ENCODE peak calls at places on chromosomes 12 and 14, in six cellular contexts. One of them, this sample, is unnamed.
A peak's percentile ranks its signal among the peaks of the same experiment; 100 is the strongest.

GRCh38 chr14:55715889-55716288 is 135.9 kb downstream of the KTN1 start:
- DNase-seq in AG09309: peak; percentile 73
- DNase-seq in cardiac fibroblast: peak; percentile 80
- DNase-seq in lower leg skin: no peak
- DNase-seq in tibial nerve: peak; percentile 82
- DNase-seq in lung: no peak
- DNase-seq in this sample: no peak

GRCh38 chr14:32648434-32648833 is 290.2 kb upstream of the NPAS3 start:
- DNase-seq in AG09309: peak; percentile 76
- DNase-seq in cardiac fibroblast: peak; percentile 53
- DNase-seq in lower leg skin: no peak
- DNase-seq in tibial nerve: no peak
- DNase-seq in lung: no peak
- DNase-seq in this sample: no peak

GRCh38 chr14:30283822-30284446 is 275.0 kb upstream of the G2E3 start:
- DNase-seq in AG09309: peak; percentile 10
- DNase-seq in cardiac fibroblast: peak; percentile 63
- DNase-seq in lower leg skin: no peak
- DNase-seq in tibial nerve: peak; percentile 38
- DNase-seq in lung: no peak
- DNase-seq in this sample: no peak

GRCh38 chr14:26206640-26207039 is 391.2 kb downstream of the NOVA1 start:
- DNase-seq in AG09309: no peak
- DNase-seq in cardiac fibroblast: no peak
- DNase-seq in lower leg skin: no peak
- DNase-seq in tibial nerve: no peak
- DNase-seq in lung: no peak
- DNase-seq in this sample: no peak

GRCh38 chr14:75063491-75064204 is at the start of gene ACYP1:
- DNase-seq in AG09309: no peak
- DNase-seq in cardiac fibroblast: peak; percentile 92
- DNase-seq in lower leg skin: peak; percentile 99
- DNase-seq in tibial nerve: peak; percentile 94
- DNase-seq in lung: peak; percentile 95
- DNase-seq in this sample: peak; percentile 96

GRCh38 chr12:58241099-58241498 is 299.7 kb downstream of the ATP23 start:
- DNase-seq in AG09309: no peak
- DNase-seq in cardiac fibroblast: no peak
- DNase-seq in lower leg skin: no peak
- DNase-seq in tibial nerve: no peak
- DNase-seq in lung: no peak
- DNase-seq in this sample: no peak

GRCh38 chr14:94636744-94637412 is 24.7 kb downstream of the SERPINA3 start:
- DNase-seq in AG09309: no peak
- DNase-seq in cardiac fibroblast: peak; percentile 18
- DNase-seq in lower leg skin: peak; percentile 15
- DNase-seq in tibial nerve: no peak
- DNase-seq in lung: no peak
- DNase-seq in this sample: no peak

GRCh38 chr12:1848741-1849140 is 28.4 kb downstream of the LRTM2 start:
- DNase-seq in AG09309: no peak
- DNase-seq in cardiac fibroblast: no peak
- DNase-seq in lower leg skin: peak; percentile 42
- DNase-seq in tibial nerve: no peak
- DNase-seq in lung: no peak
- DNase-seq in this sample: no peak

GRCh38 chr12:106341086-106341879 is 16.3 kb upstream of the POLR3B start:
- DNase-seq in AG09309: peak; percentile 35
- DNase-seq in cardiac fibroblast: no peak
- DNase-seq in lower leg skin: no peak
- DNase-seq in tibial nerve: no peak
- DNase-seq in lung: no peak
- DNase-seq in this sample: no peak

GRCh38 chr14:103692871-103693270 is 22.4 kb downstream of the XRCC3 start:
- DNase-seq in AG09309: no peak
- DNase-seq in cardiac fibroblast: no peak
- DNase-seq in lower leg skin: peak; percentile 81
- DNase-seq in tibial nerve: no peak
- DNase-seq in lung: no peak
- DNase-seq in this sample: peak; percentile 92

GRCh38 chr14:95679995-95680735 is 6.1 kb upstream of the TCL1B start:
- DNase-seq in AG09309: no peak
- DNase-seq in cardiac fibroblast: no peak
- DNase-seq in lower leg skin: peak; percentile 74
- DNase-seq in tibial nerve: no peak
- DNase-seq in lung: no peak
- DNase-seq in this sample: no peak

GRCh38 chr14:95681153-95681552 is 5.1 kb upstream of the TCL1B start:
- DNase-seq in AG09309: no peak
- DNase-seq in cardiac fibroblast: no peak
- DNase-seq in lower leg skin: peak; percentile 15
- DNase-seq in tibial nerve: no peak
- DNase-seq in lung: no peak
- DNase-seq in this sample: no peak

GRCh38 chr14:95685978-95686922 is at the start of gene TCL1B:
- DNase-seq in AG09309: no peak
- DNase-seq in cardiac fibroblast: no peak
- DNase-seq in lower leg skin: peak; percentile 65
- DNase-seq in tibial nerve: no peak
- DNase-seq in lung: no peak
- DNase-seq in this sample: no peak

GRCh38 chr14:95686935-95687334 is 709 bp downstream of the TCL1B start:
- DNase-seq in AG09309: no peak
- DNase-seq in cardiac fibroblast: no peak
- DNase-seq in lower leg skin: peak; percentile 29
- DNase-seq in tibial nerve: no peak
- DNase-seq in lung: no peak
- DNase-seq in this sample: no peak

GRCh38 chr14:95683793-95684192 is 2.4 kb upstream of the TCL1B start:
- DNase-seq in AG09309: no peak
- DNase-seq in cardiac fibroblast: no peak
- DNase-seq in lower leg skin: peak; percentile 81
- DNase-seq in tibial nerve: no peak
- DNase-seq in lung: no peak
- DNase-seq in this sample: no peak
- TF ChIP-seq CTCF in AG09309: peak; percentile 32
- TF ChIP-seq CTCF in cardiac fibroblast: peak; percentile 10
- TF ChIP-seq CTCF in lower leg skin: no peak
- TF ChIP-seq CTCF in tibial nerve: no peak
- TF ChIP-seq CTCF in lung: no peak
- TF ChIP-seq CTCF in this sample: peak; percentile 31

DNA sequence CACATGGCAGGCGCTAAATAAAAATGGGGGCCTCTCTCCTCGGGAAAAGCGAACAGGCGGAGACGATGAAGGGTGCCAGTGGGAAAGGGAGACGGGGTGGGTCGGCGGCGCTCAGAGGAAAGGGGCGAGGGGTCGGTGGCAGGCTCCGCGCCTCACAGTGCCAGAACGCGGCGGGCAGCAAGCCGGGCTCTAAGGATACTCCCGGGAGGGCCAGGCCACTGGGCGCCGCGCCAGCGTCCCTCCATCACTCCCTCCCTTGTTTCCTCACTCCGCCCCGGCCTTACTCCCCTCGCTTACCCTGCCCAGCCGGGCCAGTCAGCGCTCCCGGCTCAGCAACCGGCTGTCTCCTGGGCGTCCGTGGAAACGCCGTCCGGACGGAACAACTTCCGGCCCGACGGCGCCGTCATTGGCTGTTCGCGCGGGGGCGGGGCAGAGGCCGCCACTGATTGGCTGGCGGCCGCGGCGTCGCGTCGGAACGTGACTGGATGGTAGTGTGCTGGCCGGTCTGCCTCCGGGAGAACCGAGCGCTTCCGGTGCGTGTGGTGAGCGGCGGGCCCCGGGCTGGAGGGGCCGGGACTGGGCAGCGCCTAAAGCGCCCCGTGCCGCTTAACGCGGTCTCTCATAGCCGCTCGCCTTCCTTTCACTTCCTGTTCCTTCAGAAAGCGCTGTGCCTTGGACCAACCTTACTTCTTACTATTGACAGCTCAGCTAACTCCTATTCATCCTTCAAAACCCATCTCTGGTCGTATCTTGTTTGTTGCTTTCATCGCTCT is 53.0 kb downstream of the SLC25A47 start:
- DNase-seq in AG09309: peak; percentile 77
- DNase-seq in cardiac fibroblast: peak; percentile 99
- DNase-seq in lower leg skin: peak; percentile 98
- DNase-seq in tibial nerve: peak; percentile 90
- DNase-seq in lung: peak; percentile 92
- DNase-seq in this sample: peak; percentile 98
- TF ChIP-seq CTCF in AG09309: no peak
- TF ChIP-seq CTCF in cardiac fibroblast: no peak
- TF ChIP-seq CTCF in lower leg skin: no peak
- TF ChIP-seq CTCF in tibial nerve: no peak
- TF ChIP-seq CTCF in lung: no peak
- TF ChIP-seq CTCF in this sample: no peak

GRCh38 chr12:32824596-32824995 is 68.9 kb upstream of the YARS2 start:
- DNase-seq in AG09309: no peak
- DNase-seq in cardiac fibroblast: no peak
- DNase-seq in lower leg skin: no peak
- DNase-seq in tibial nerve: no peak
- DNase-seq in lung: no peak
- DNase-seq in this sample: no peak

GRCh38 chr12:32820376-32820931 is 64.8 kb upstream of the YARS2 start:
- DNase-seq in AG09309: no peak
- DNase-seq in cardiac fibroblast: no peak
- DNase-seq in lower leg skin: no peak
- DNase-seq in tibial nerve: no peak
- DNase-seq in lung: no peak
- DNase-seq in this sample: no peak

GRCh38 chr12:32819424-32819823 is 63.7 kb upstream of the YARS2 start:
- DNase-seq in AG09309: no peak
- DNase-seq in cardiac fibroblast: no peak
- DNase-seq in lower leg skin: no peak
- DNase-seq in tibial nerve: no peak
- DNase-seq in lung: no peak
- DNase-seq in this sample: no peak

GRCh38 chr12:32821293-32822089 is 65.8 kb upstream of the YARS2 start:
- DNase-seq in AG09309: no peak
- DNase-seq in cardiac fibroblast: peak; percentile 65
- DNase-seq in lower leg skin: no peak
- DNase-seq in tibial nerve: no peak
- DNase-seq in lung: no peak
- DNase-seq in this sample: no peak

GRCh38 chr12:32822344-32822743 is 66.6 kb upstream of the YARS2 start:
- DNase-seq in AG09309: no peak
- DNase-seq in cardiac fibroblast: no peak
- DNase-seq in lower leg skin: no peak
- DNase-seq in tibial nerve: no peak
- DNase-seq in lung: no peak
- DNase-seq in this sample: no peak
- TF ChIP-seq CTCF in AG09309: no peak
- TF ChIP-seq CTCF in cardiac fibroblast: no peak
- TF ChIP-seq CTCF in lower leg skin: no peak
- TF ChIP-seq CTCF in tibial nerve: no peak
- TF ChIP-seq CTCF in lung: no peak
- TF ChIP-seq CTCF in this sample: no peak

DNA sequence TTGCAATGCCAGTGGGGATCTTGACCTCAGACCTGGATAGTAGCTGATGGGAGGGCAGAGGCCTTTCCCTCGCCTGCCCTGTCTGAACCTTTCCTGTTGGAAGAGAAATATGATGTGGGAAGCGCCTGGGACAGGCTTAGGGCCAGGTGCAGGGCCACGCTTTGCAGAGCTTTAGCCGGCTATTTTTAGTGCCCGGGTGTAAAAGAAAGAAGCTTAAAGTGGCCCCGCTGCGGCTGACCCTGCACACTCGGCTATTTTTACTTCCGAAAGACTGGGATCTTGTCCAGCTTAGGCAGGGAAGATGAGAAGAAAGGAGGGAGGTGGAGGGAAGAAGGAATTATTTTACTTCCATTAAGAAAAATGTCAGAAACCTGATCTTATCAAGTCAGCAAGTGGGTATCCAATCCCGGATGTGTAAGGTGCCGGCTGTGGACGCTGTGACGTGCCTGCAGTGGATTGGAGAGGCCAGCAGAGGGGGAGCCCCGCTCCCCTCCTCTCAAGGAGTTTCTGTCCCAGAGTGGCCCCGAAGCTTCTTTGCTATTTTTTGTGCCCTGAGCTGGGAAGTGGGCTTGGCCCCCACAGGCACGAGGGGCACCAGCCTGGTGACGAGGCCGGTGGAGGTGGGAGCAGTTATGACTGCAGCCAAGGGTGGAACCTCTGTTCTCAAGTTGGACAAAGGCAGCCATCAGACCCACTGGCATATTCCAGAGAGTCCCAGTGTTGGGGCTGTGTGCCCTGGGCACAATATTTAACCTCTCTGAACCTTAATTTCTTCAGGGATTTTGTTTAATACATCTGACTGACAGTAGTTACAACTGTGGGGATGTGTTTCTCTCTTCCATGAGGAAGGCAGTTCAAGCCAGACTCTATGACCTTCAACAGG is 97.7 kb downstream of the ESRRB start:
- DNase-seq in AG09309: no peak
- DNase-seq in cardiac fibroblast: peak; percentile 11
- DNase-seq in lower leg skin: no peak
- DNase-seq in tibial nerve: no peak
- DNase-seq in lung: no peak
- DNase-seq in this sample: no peak
- TF ChIP-seq CTCF in AG09309: peak; percentile 6
- TF ChIP-seq CTCF in cardiac fibroblast: no peak
- TF ChIP-seq CTCF in lower leg skin: no peak
- TF ChIP-seq CTCF in tibial nerve: no peak
- TF ChIP-seq CTCF in lung: no peak
- TF ChIP-seq CTCF in this sample: peak; percentile 61

GRCh38 chr12:53232641-53233538 is 881 bp upstream of the RARG start:
- DNase-seq in AG09309: no peak
- DNase-seq in cardiac fibroblast: peak; percentile 45
- DNase-seq in lower leg skin: peak; percentile 94
- DNase-seq in tibial nerve: peak; percentile 48
- DNase-seq in lung: no peak
- DNase-seq in this sample: no peak

GRCh38 chr12:53234236-53234635 is 2.2 kb upstream of the RARG start:
- DNase-seq in AG09309: no peak
- DNase-seq in cardiac fibroblast: no peak
- DNase-seq in lower leg skin: peak; percentile 92
- DNase-seq in tibial nerve: no peak
- DNase-seq in lung: no peak
- DNase-seq in this sample: no peak

GRCh38 chr12:53233671-53234091 is 1.7 kb upstream of the RARG start:
- DNase-seq in AG09309: no peak
- DNase-seq in cardiac fibroblast: no peak
- DNase-seq in lower leg skin: peak; percentile 86
- DNase-seq in tibial nerve: no peak
- DNase-seq in lung: no peak
- DNase-seq in this sample: no peak

GRCh38 chr12:53230971-53231858 is 794 bp downstream of the RARG start:
- DNase-seq in AG09309: no peak
- DNase-seq in cardiac fibroblast: no peak
- DNase-seq in lower leg skin: no peak
- DNase-seq in tibial nerve: no peak
- DNase-seq in lung: no peak
- DNase-seq in this sample: no peak

GRCh38 chr12:53231859-53232640 is at the start of gene RARG:
- DNase-seq in AG09309: no peak
- DNase-seq in cardiac fibroblast: peak; percentile 66
- DNase-seq in lower leg skin: peak; percentile 93
- DNase-seq in tibial nerve: peak; percentile 55
- DNase-seq in lung: peak; percentile 74
- DNase-seq in this sample: no peak
- TF ChIP-seq CTCF in AG09309: no peak
- TF ChIP-seq CTCF in cardiac fibroblast: no peak
- TF ChIP-seq CTCF in lower leg skin: no peak
- TF ChIP-seq CTCF in tibial nerve: no peak
- TF ChIP-seq CTCF in lung: no peak
- TF ChIP-seq CTCF in this sample: peak; percentile 14